ENCODE peak calls at places on chromosomes 13 and 19, in five cellular contexts. L is ovary, N is esophagus squamous epithelium, R is mesenchymal stem cell, V is fibroblast of mammary gland. S is an unnamed sample.

GRCh38 chr13:27076411-27076810 is 95.2 kb downstream of the USP12 start:
- DNase-seq in L (no peak), N (no peak), R (no peak), V (no peak), S (peak)

GRCh38 chr19:41570179-41570578 is 5.8 kb upstream of the CEACAM21 start:
- DNase-seq in L (no peak), N (no peak), R (no peak), V (no peak), S (no peak)

GRCh38 chr13:41639955-41640780 is 182.8 kb downstream of the RGCC start:
- DNase-seq in L (no peak), N (no peak), R (peak), V (peak), S (no peak)

GRCh38 chr19:58356236-58356970 is 3.1 kb upstream of the A1BG start:
- DNase-seq in L (no peak), N (no peak), R (no peak), V (peak), S (peak)

GRCh38 chr13:26377038-26377437 is 123.1 kb downstream of the CDK8 start:
- DNase-seq in L (no peak), N (no peak), R (peak), V (peak), S (peak)

GRCh38 chr13:104014803-104015645 is 948.8 kb upstream of the SLC10A2 start:
- DNase-seq in L (no peak), N (no peak), R (peak), V (peak), S (peak)

GRCh38 chr19:5340637-5341447 is at the start of gene PTPRS:
- DNase-seq in L (peak), N (no peak), R (peak), V (peak), S (peak)

GRCh38 chr19:57888494-57889231 is at the start of gene ZNF814:
- DNase-seq in L (peak), N (peak), R (peak), V (peak), S (peak)

GRCh38 chr19:29745253-29745652 is 30.2 kb upstream of the C19orf12 start:
- DNase-seq in L (no peak), N (no peak), R (no peak), V (no peak), S (peak)

GRCh38 chr19:11361037-11361770 is 6.0 kb downstream of the PLPPR2 start:
- DNase-seq in L (no peak), N (no peak), R (no peak), V (no peak), S (no peak)

GRCh38 chr19:43444531-43445340 is 20.7 kb downstream of the LYPD3 start:
- DNase-seq in L (no peak), N (no peak), R (no peak), V (no peak), S (no peak)

GRCh38 chr13:66266348-66266747 is 963.8 kb downstream of the PCDH9 start:
- DNase-seq in L (no peak), N (no peak), R (no peak), V (no peak), S (no peak)
- H3K4me3 ChIP-seq in L (no peak), N (no peak), R (no peak), V (no peak), S (no peak)

DNA sequence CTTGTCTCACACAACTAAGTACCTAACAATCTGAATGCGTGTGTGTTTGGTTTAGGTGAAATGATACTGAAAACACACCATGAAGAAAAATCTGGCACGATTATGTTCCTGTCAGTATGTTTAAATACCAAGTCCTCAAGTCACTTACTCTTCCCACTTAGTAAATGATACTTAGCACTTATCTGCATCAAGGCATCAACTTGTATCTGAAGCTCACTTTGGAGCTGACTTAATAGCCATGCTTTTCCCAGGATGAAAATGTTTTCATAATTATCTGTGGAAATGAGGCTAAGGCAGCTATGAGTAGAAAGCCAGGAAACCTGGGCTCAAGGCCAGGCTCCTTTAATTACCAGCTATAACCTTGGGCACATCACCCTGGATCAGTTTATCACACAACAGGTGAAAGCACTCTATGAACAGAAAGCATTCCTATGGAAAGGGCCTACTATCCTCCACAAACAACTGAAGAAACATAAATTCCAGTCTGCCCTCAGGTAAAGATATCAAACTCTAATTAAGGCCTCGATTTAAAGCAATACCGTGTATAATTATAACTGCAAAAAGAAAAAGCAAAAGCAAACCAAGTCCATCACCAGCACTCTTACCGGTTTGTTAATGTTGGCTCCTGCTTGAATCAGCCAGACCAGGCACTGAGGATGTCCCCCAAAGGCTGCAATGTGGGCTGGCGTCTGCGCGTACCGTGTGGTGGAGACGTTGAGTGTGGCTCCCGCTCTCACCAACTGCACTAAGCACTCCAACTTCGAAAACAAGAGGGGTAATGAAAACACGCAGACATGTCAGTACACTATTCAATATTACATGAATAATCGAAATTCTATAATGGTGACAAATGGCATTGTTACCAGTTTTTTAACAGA is 4.6 kb downstream of the ANKRD10 start:
- DNase-seq in L (no peak), N (no peak), R (no peak), V (no peak), S (no peak)
- H3K4me3 ChIP-seq in L (no peak), N (no peak), R (no peak), V (no peak), S (no peak)

GRCh38 chr13:24180743-24181384 is 20.3 kb downstream of the SPATA13 start:
- DNase-seq in L (no peak), N (no peak), R (peak), V (peak), S (peak)

GRCh38 chr13:24182703-24183081 is 22.2 kb downstream of the SPATA13 start:
- DNase-seq in L (no peak), N (no peak), R (no peak), V (no peak), S (no peak)

GRCh38 chr13:24183741-24184182 is 23.2 kb downstream of the SPATA13 start:
- DNase-seq in L (peak), N (no peak), R (no peak), V (no peak), S (no peak)

GRCh38 chr13:24184265-24184841 is 23.8 kb downstream of the SPATA13 start:
- DNase-seq in L (no peak), N (no peak), R (no peak), V (no peak), S (no peak)

GRCh38 chr13:24181991-24182702 is 21.6 kb downstream of the SPATA13 start:
- DNase-seq in L (no peak), N (no peak), R (peak), V (peak), S (no peak)
- H3K4me3 ChIP-seq in L (no peak), N (no peak), R (no peak), V (no peak), S (no peak)

DNA sequence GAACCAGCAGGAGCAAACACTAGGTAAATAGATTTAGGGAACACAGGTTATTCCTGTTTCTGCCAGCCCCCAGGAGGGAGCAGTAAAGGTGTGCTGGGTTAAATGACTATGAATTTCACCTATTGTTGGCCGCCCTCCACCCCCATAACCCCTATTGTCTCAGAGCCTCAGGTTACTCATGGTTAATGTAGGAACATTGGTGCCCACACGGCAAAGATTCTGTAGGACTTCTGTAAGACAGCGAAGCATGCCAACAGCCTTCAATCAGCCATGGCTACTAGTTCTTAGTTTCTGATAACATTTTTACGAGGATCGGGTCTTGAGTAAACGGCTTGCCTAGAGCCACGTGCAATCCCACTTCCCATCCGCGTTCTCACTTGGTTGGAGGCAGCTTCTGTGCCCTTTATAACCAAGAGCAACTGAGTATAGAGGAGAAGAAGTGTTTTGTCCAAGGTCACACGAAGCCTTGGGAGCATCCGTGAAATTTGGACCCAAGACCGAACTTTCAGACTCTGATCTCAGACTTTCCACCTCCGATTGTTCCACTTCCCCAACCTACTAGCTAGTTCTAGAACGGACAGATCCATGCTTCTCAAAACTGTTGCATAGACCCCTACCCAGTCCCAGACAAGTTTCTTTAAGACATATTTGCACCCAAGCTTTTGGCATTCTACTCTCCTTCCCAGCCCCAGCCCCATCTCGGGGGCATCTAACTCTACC is 5.1 kb upstream of the CACNG8 start:
- DNase-seq in L (no peak), N (no peak), R (no peak), V (no peak), S (no peak)
- H3K4me3 ChIP-seq in L (no peak), N (no peak), R (no peak), V (no peak), S (no peak)

GRCh38 chr19:401836-402535 is 7.0 kb downstream of the C2CD4C start:
- DNase-seq in L (no peak), N (no peak), R (no peak), V (no peak), S (no peak)
- H3K4me3 ChIP-seq in L (no peak), N (no peak), R (no peak), V (no peak), S (no peak)

S was measured in choroid plexus epithelial cell.